ENCODE peak calls at places on chromosome 17, in eight cellular contexts. One of them, this sample, is unnamed.

GRCh38 chr17:10034719-10035475 is 129.8 kb upstream of the RCVRN start:
- DNase-seq in pancreas: no peak
- DNase-seq in brain microvascular endothelial cell: no peak
- DNase-seq in GM03348: no peak
- DNase-seq in GM20000: no peak
- DNase-seq in stimulated activated CD8-positive, alpha-beta memory T cell treated with anti-CD3 and anti-CD28 coated beads, Interleukin-15, amount 100 ng/mL, for 24 hours: no peak
- DNase-seq in activated CD4-positive, alpha-beta T cell treated with anti-CD3 and anti-CD28 coated beads, Interleukin-2, amount 50 U/mL, for 1 hour: no peak
- DNase-seq in iris pigment epithelial cell: no peak
- DNase-seq in this sample: no peak

GRCh38 chr17:30236807-30237206 is 1.3 kb upstream of the SLC6A4 start:
- DNase-seq in pancreas: peak
- DNase-seq in brain microvascular endothelial cell: no peak
- DNase-seq in GM03348: peak
- DNase-seq in GM20000: peak
- DNase-seq in stimulated activated CD8-positive, alpha-beta memory T cell treated with anti-CD3 and anti-CD28 coated beads, Interleukin-15, amount 100 ng/mL, for 24 hours: no peak
- DNase-seq in activated CD4-positive, alpha-beta T cell treated with anti-CD3 and anti-CD28 coated beads, Interleukin-2, amount 50 U/mL, for 1 hour: no peak
- DNase-seq in iris pigment epithelial cell: peak
- DNase-seq in this sample: peak

GRCh38 chr17:44069974-44070454 is 521 bp upstream of the G6PC3 start:
- DNase-seq in pancreas: no peak
- DNase-seq in brain microvascular endothelial cell: no peak
- DNase-seq in GM03348: peak
- DNase-seq in GM20000: no peak
- DNase-seq in stimulated activated CD8-positive, alpha-beta memory T cell treated with anti-CD3 and anti-CD28 coated beads, Interleukin-15, amount 100 ng/mL, for 24 hours: no peak
- DNase-seq in activated CD4-positive, alpha-beta T cell treated with anti-CD3 and anti-CD28 coated beads, Interleukin-2, amount 50 U/mL, for 1 hour: no peak
- DNase-seq in iris pigment epithelial cell: peak
- DNase-seq in this sample: no peak

GRCh38 chr17:40596261-40596919 is 31.1 kb upstream of the CCR7 start:
- DNase-seq in pancreas: no peak
- DNase-seq in brain microvascular endothelial cell: no peak
- DNase-seq in GM03348: no peak
- DNase-seq in GM20000: no peak
- DNase-seq in stimulated activated CD8-positive, alpha-beta memory T cell treated with anti-CD3 and anti-CD28 coated beads, Interleukin-15, amount 100 ng/mL, for 24 hours: no peak
- DNase-seq in activated CD4-positive, alpha-beta T cell treated with anti-CD3 and anti-CD28 coated beads, Interleukin-2, amount 50 U/mL, for 1 hour: no peak
- DNase-seq in iris pigment epithelial cell: no peak
- DNase-seq in this sample: no peak

GRCh38 chr17:1078831-1079561 is 82.1 kb downstream of the TIMM22 start:
- DNase-seq in pancreas: no peak
- DNase-seq in brain microvascular endothelial cell: no peak
- DNase-seq in GM03348: no peak
- DNase-seq in GM20000: no peak
- DNase-seq in stimulated activated CD8-positive, alpha-beta memory T cell treated with anti-CD3 and anti-CD28 coated beads, Interleukin-15, amount 100 ng/mL, for 24 hours: no peak
- DNase-seq in activated CD4-positive, alpha-beta T cell treated with anti-CD3 and anti-CD28 coated beads, Interleukin-2, amount 50 U/mL, for 1 hour: no peak
- DNase-seq in iris pigment epithelial cell: no peak
- DNase-seq in this sample: no peak

GRCh38 chr17:13311301-13311700 is 290.4 kb downstream of the HS3ST3A1 start:
- DNase-seq in pancreas: no peak
- DNase-seq in brain microvascular endothelial cell: no peak
- DNase-seq in GM03348: peak
- DNase-seq in GM20000: no peak
- DNase-seq in stimulated activated CD8-positive, alpha-beta memory T cell treated with anti-CD3 and anti-CD28 coated beads, Interleukin-15, amount 100 ng/mL, for 24 hours: no peak
- DNase-seq in activated CD4-positive, alpha-beta T cell treated with anti-CD3 and anti-CD28 coated beads, Interleukin-2, amount 50 U/mL, for 1 hour: no peak
- DNase-seq in iris pigment epithelial cell: peak
- DNase-seq in this sample: no peak

GRCh38 chr17:49031965-49032928 is 35.1 kb downstream of the IGF2BP1 start:
- DNase-seq in pancreas: peak
- DNase-seq in brain microvascular endothelial cell: peak
- DNase-seq in GM03348: peak
- DNase-seq in GM20000: peak
- DNase-seq in stimulated activated CD8-positive, alpha-beta memory T cell treated with anti-CD3 and anti-CD28 coated beads, Interleukin-15, amount 100 ng/mL, for 24 hours: no peak
- DNase-seq in activated CD4-positive, alpha-beta T cell treated with anti-CD3 and anti-CD28 coated beads, Interleukin-2, amount 50 U/mL, for 1 hour: peak
- DNase-seq in iris pigment epithelial cell: peak
- DNase-seq in this sample: no peak

GRCh38 chr17:82475458-82475857 is 16.9 kb downstream of the NARF start:
- DNase-seq in pancreas: no peak
- DNase-seq in brain microvascular endothelial cell: peak
- DNase-seq in GM03348: no peak
- DNase-seq in GM20000: no peak
- DNase-seq in stimulated activated CD8-positive, alpha-beta memory T cell treated with anti-CD3 and anti-CD28 coated beads, Interleukin-15, amount 100 ng/mL, for 24 hours: no peak
- DNase-seq in activated CD4-positive, alpha-beta T cell treated with anti-CD3 and anti-CD28 coated beads, Interleukin-2, amount 50 U/mL, for 1 hour: no peak
- DNase-seq in iris pigment epithelial cell: peak
- DNase-seq in this sample: no peak

GRCh38 chr17:49972486-49973270 is 3.7 kb downstream of the DLX4 start:
- DNase-seq in pancreas: no peak
- DNase-seq in brain microvascular endothelial cell: no peak
- DNase-seq in GM03348: no peak
- DNase-seq in GM20000: no peak
- DNase-seq in stimulated activated CD8-positive, alpha-beta memory T cell treated with anti-CD3 and anti-CD28 coated beads, Interleukin-15, amount 100 ng/mL, for 24 hours: no peak
- DNase-seq in activated CD4-positive, alpha-beta T cell treated with anti-CD3 and anti-CD28 coated beads, Interleukin-2, amount 50 U/mL, for 1 hour: no peak
- DNase-seq in iris pigment epithelial cell: no peak
- DNase-seq in this sample: no peak

GRCh38 chr17:76716146-76716833 is 5.5 kb upstream of the MXRA7 start:
- DNase-seq in pancreas: no peak
- DNase-seq in brain microvascular endothelial cell: peak
- DNase-seq in GM03348: peak
- DNase-seq in GM20000: no peak
- DNase-seq in stimulated activated CD8-positive, alpha-beta memory T cell treated with anti-CD3 and anti-CD28 coated beads, Interleukin-15, amount 100 ng/mL, for 24 hours: no peak
- DNase-seq in activated CD4-positive, alpha-beta T cell treated with anti-CD3 and anti-CD28 coated beads, Interleukin-2, amount 50 U/mL, for 1 hour: no peak
- DNase-seq in iris pigment epithelial cell: peak
- DNase-seq in this sample: no peak

GRCh38 chr17:39753514-39754160 is 15.9 kb downstream of the GRB7 start:
- DNase-seq in pancreas: peak
- DNase-seq in brain microvascular endothelial cell: no peak
- DNase-seq in GM03348: peak
- DNase-seq in GM20000: peak
- DNase-seq in stimulated activated CD8-positive, alpha-beta memory T cell treated with anti-CD3 and anti-CD28 coated beads, Interleukin-15, amount 100 ng/mL, for 24 hours: peak
- DNase-seq in activated CD4-positive, alpha-beta T cell treated with anti-CD3 and anti-CD28 coated beads, Interleukin-2, amount 50 U/mL, for 1 hour: peak
- DNase-seq in iris pigment epithelial cell: no peak
- DNase-seq in this sample: peak

GRCh38 chr17:49439673-49440571 is 25.2 kb upstream of the PHB1 start:
- DNase-seq in pancreas: no peak
- DNase-seq in brain microvascular endothelial cell: no peak
- DNase-seq in GM03348: no peak
- DNase-seq in GM20000: no peak
- DNase-seq in stimulated activated CD8-positive, alpha-beta memory T cell treated with anti-CD3 and anti-CD28 coated beads, Interleukin-15, amount 100 ng/mL, for 24 hours: no peak
- DNase-seq in activated CD4-positive, alpha-beta T cell treated with anti-CD3 and anti-CD28 coated beads, Interleukin-2, amount 50 U/mL, for 1 hour: no peak
- DNase-seq in iris pigment epithelial cell: peak
- DNase-seq in this sample: no peak

GRCh38 chr17:6701719-6702118 is 11.4 kb downstream of the SLC13A5 start:
- DNase-seq in pancreas: no peak
- DNase-seq in brain microvascular endothelial cell: peak
- DNase-seq in GM03348: peak
- DNase-seq in GM20000: peak
- DNase-seq in stimulated activated CD8-positive, alpha-beta memory T cell treated with anti-CD3 and anti-CD28 coated beads, Interleukin-15, amount 100 ng/mL, for 24 hours: peak
- DNase-seq in activated CD4-positive, alpha-beta T cell treated with anti-CD3 and anti-CD28 coated beads, Interleukin-2, amount 50 U/mL, for 1 hour: peak
- DNase-seq in iris pigment epithelial cell: peak
- DNase-seq in this sample: no peak

GRCh38 chr17:36812762-36813161 is 124.5 kb upstream of the LHX1 start:
- DNase-seq in pancreas: no peak
- DNase-seq in brain microvascular endothelial cell: no peak
- DNase-seq in GM03348: no peak
- DNase-seq in GM20000: no peak
- DNase-seq in stimulated activated CD8-positive, alpha-beta memory T cell treated with anti-CD3 and anti-CD28 coated beads, Interleukin-15, amount 100 ng/mL, for 24 hours: no peak
- DNase-seq in activated CD4-positive, alpha-beta T cell treated with anti-CD3 and anti-CD28 coated beads, Interleukin-2, amount 50 U/mL, for 1 hour: no peak
- DNase-seq in iris pigment epithelial cell: no peak
- DNase-seq in this sample: no peak

GRCh38 chr17:82815790-82816305 is 24.0 kb downstream of the ZNF750 start:
- DNase-seq in pancreas: no peak
- DNase-seq in brain microvascular endothelial cell: no peak
- DNase-seq in GM03348: no peak
- DNase-seq in GM20000: no peak
- DNase-seq in stimulated activated CD8-positive, alpha-beta memory T cell treated with anti-CD3 and anti-CD28 coated beads, Interleukin-15, amount 100 ng/mL, for 24 hours: no peak
- DNase-seq in activated CD4-positive, alpha-beta T cell treated with anti-CD3 and anti-CD28 coated beads, Interleukin-2, amount 50 U/mL, for 1 hour: no peak
- DNase-seq in iris pigment epithelial cell: no peak
- DNase-seq in this sample: peak

GRCh38 chr17:76872221-76872873 is 4.1 kb downstream of the MGAT5B start:
- DNase-seq in pancreas: no peak
- DNase-seq in brain microvascular endothelial cell: peak
- DNase-seq in GM03348: peak
- DNase-seq in GM20000: no peak
- DNase-seq in stimulated activated CD8-positive, alpha-beta memory T cell treated with anti-CD3 and anti-CD28 coated beads, Interleukin-15, amount 100 ng/mL, for 24 hours: no peak
- DNase-seq in activated CD4-positive, alpha-beta T cell treated with anti-CD3 and anti-CD28 coated beads, Interleukin-2, amount 50 U/mL, for 1 hour: no peak
- DNase-seq in iris pigment epithelial cell: peak
- DNase-seq in this sample: no peak

GRCh38 chr17:76408037-76408849 is 23.8 kb downstream of the SPHK1 start:
- DNase-seq in pancreas: peak
- DNase-seq in brain microvascular endothelial cell: no peak
- DNase-seq in GM03348: peak
- DNase-seq in GM20000: peak
- DNase-seq in stimulated activated CD8-positive, alpha-beta memory T cell treated with anti-CD3 and anti-CD28 coated beads, Interleukin-15, amount 100 ng/mL, for 24 hours: no peak
- DNase-seq in activated CD4-positive, alpha-beta T cell treated with anti-CD3 and anti-CD28 coated beads, Interleukin-2, amount 50 U/mL, for 1 hour: peak
- DNase-seq in iris pigment epithelial cell: peak
- DNase-seq in this sample: peak

GRCh38 chr17:45951403-45951802 is 47.6 kb upstream of the STH start:
- DNase-seq in pancreas: no peak
- DNase-seq in brain microvascular endothelial cell: no peak
- DNase-seq in GM03348: no peak
- DNase-seq in GM20000: no peak
- DNase-seq in stimulated activated CD8-positive, alpha-beta memory T cell treated with anti-CD3 and anti-CD28 coated beads, Interleukin-15, amount 100 ng/mL, for 24 hours: no peak
- DNase-seq in activated CD4-positive, alpha-beta T cell treated with anti-CD3 and anti-CD28 coated beads, Interleukin-2, amount 50 U/mL, for 1 hour: no peak
- DNase-seq in iris pigment epithelial cell: no peak
- DNase-seq in this sample: no peak

GRCh38 chr17:79755591-79755990 is 22.4 kb upstream of the CBX2 start:
- DNase-seq in pancreas: no peak
- DNase-seq in brain microvascular endothelial cell: no peak
- DNase-seq in GM03348: no peak
- DNase-seq in GM20000: no peak
- DNase-seq in stimulated activated CD8-positive, alpha-beta memory T cell treated with anti-CD3 and anti-CD28 coated beads, Interleukin-15, amount 100 ng/mL, for 24 hours: no peak
- DNase-seq in activated CD4-positive, alpha-beta T cell treated with anti-CD3 and anti-CD28 coated beads, Interleukin-2, amount 50 U/mL, for 1 hour: no peak
- DNase-seq in iris pigment epithelial cell: no peak
- DNase-seq in this sample: no peak

GRCh38 chr17:42221886-42222745 is 27.8 kb upstream of the GHDC start:
- DNase-seq in pancreas: peak
- DNase-seq in brain microvascular endothelial cell: peak
- DNase-seq in GM03348: peak
- DNase-seq in GM20000: peak
- DNase-seq in stimulated activated CD8-positive, alpha-beta memory T cell treated with anti-CD3 and anti-CD28 coated beads, Interleukin-15, amount 100 ng/mL, for 24 hours: no peak
- DNase-seq in activated CD4-positive, alpha-beta T cell treated with anti-CD3 and anti-CD28 coated beads, Interleukin-2, amount 50 U/mL, for 1 hour: peak
- DNase-seq in iris pigment epithelial cell: peak
- DNase-seq in this sample: no peak

GRCh38 chr17:48997103-48997826 is at the start of gene IGF2BP1:
- DNase-seq in pancreas: no peak
- DNase-seq in brain microvascular endothelial cell: peak
- DNase-seq in GM03348: peak
- DNase-seq in GM20000: peak
- DNase-seq in stimulated activated CD8-positive, alpha-beta memory T cell treated with anti-CD3 and anti-CD28 coated beads, Interleukin-15, amount 100 ng/mL, for 24 hours: no peak
- DNase-seq in activated CD4-positive, alpha-beta T cell treated with anti-CD3 and anti-CD28 coated beads, Interleukin-2, amount 50 U/mL, for 1 hour: no peak
- DNase-seq in iris pigment epithelial cell: peak
- DNase-seq in this sample: no peak

This sample was measured in left lung.